ENCODE peak calls at places on chromosomes 7 and 10, in four cellular contexts. A is RCC 7860, F is GM18507, V is osteoblast. K is an unnamed sample.

GRCh38 chr7:99011706-99012404 is 132.1 kb downstream of the SMURF1 start:
- DNase-seq in A (no peak), F (no peak), V (peak), K (no peak)

GRCh38 chr10:61836888-61837747 is 64.4 kb upstream of the ARID5B start:
- DNase-seq in A (peak), F (no peak), V (no peak), K (no peak)

GRCh38 chr7:132548489-132549078 is 27.7 kb downstream of the PLXNA4 start:
- DNase-seq in A (peak), F (no peak), V (no peak), K (no peak)

GRCh38 chr10:3239066-3239919 is 66.7 kb upstream of the PITRM1 start:
- DNase-seq in A (peak), F (peak), V (peak), K (peak)

GRCh38 chr10:86707505-86707904 is 39.2 kb downstream of the LDB3 start:
- DNase-seq in A (no peak), F (no peak), V (peak), K (no peak)

GRCh38 chr7:45978731-45979211 is 57.7 kb upstream of the IGFBP3 start:
- DNase-seq in A (peak), F (no peak), V (no peak), K (no peak)

GRCh38 chr10:68792115-68792514 is 35.2 kb upstream of the STOX1 start:
- DNase-seq in A (no peak), F (no peak), V (no peak), K (no peak)

GRCh38 chr10:6082496-6083395 is 6.1 kb upstream of the RBM17 start:
- DNase-seq in A (no peak), F (no peak), V (no peak), K (no peak)

GRCh38 chr10:116848032-116848911 is 1.0 kb upstream of the ENO4 start:
- DNase-seq in A (no peak), F (no peak), V (no peak), K (peak)

GRCh38 chr7:42193457-42194111 is 43.4 kb downstream of the GLI3 start:
- DNase-seq in A (no peak), F (no peak), V (no peak), K (no peak)

GRCh38 chr10:122878799-122879338 is 512 bp downstream of the FAM24B start:
- DNase-seq in A (no peak), F (no peak), V (peak), K (no peak)

GRCh38 chr7:115038158-115038557 is 116.3 kb downstream of the MDFIC start:
- DNase-seq in A (no peak), F (no peak), V (no peak), K (no peak)

GRCh38 chr10:25015927-25016348 is at the start of gene ENKUR:
- DNase-seq in A (peak), F (peak), V (peak), K (peak)

GRCh38 chr7:26062240-26062603 is 89.8 kb upstream of the NFE2L3 start:
- DNase-seq in A (no peak), F (no peak), V (no peak), K (no peak)

GRCh38 chr7:37180828-37181549 is 267.7 kb downstream of the ELMO1 start:
- DNase-seq in A (peak), F (no peak), V (no peak), K (no peak)

GRCh38 chr7:12941512-12941911 is 254.1 kb downstream of the ARL4A start:
- DNase-seq in A (no peak), F (no peak), V (no peak), K (no peak)

GRCh38 chr10:5976689-5977470 is 463 bp downstream of the IL15RA start:
- DNase-seq in A (peak), F (peak), V (peak), K (no peak)

GRCh38 chr10:124629410-124629809 is 114.8 kb downstream of the FAM53B start:
- DNase-seq in A (no peak), F (no peak), V (no peak), K (no peak)

GRCh38 chr10:28897617-28898464 is 220.5 kb downstream of the BAMBI start:
- DNase-seq in A (no peak), F (no peak), V (no peak), K (no peak)

GRCh38 chr7:25028370-25028971 is 48.5 kb upstream of the OSBPL3 start:
- DNase-seq in A (peak), F (no peak), V (peak), K (no peak)

GRCh38 chr10:13698217-13698616 is 111.5 kb downstream of the PRPF18 start:
- DNase-seq in A (no peak), F (no peak), V (no peak), K (no peak)

GRCh38 chr7:137992738-137993394 is 9.0 kb downstream of the CREB3L2 start:
- DNase-seq in A (peak), F (no peak), V (peak), K (no peak)

GRCh38 chr10:110993024-110993693 is 73.8 kb downstream of the SHOC2 start:
- DNase-seq in A (peak), F (no peak), V (peak), K (no peak)

GRCh38 chr7:106471686-106472440 is 187.1 kb upstream of the NAMPT start:
- DNase-seq in A (no peak), F (no peak), V (no peak), K (no peak)

GRCh38 chr10:43816351-43817321 is 168.0 kb upstream of the ZNF32 start:
- DNase-seq in A (no peak), F (peak), V (peak), K (peak)

GRCh38 chr7:158301221-158301620 is 286.4 kb downstream of the PTPRN2 start:
- DNase-seq in A (no peak), F (no peak), V (peak), K (no peak)

GRCh38 chr10:47384148-47384921 is at the start of gene ZNF488:
- DNase-seq in A (peak), F (peak), V (peak), K (peak)

GRCh38 chr10:11160982-11161554 is 143.4 kb downstream of the CELF2 start:
- DNase-seq in A (no peak), F (no peak), V (no peak), K (no peak)

GRCh38 chr7:112140600-112140999 is 65.6 kb downstream of the DOCK4 start:
- DNase-seq in A (no peak), F (no peak), V (no peak), K (no peak)

GRCh38 chr7:159197066-159197975 is 52.7 kb upstream of the VIPR2 start:
- DNase-seq in A (no peak), F (no peak), V (no peak), K (peak)

GRCh38 chr7:12757443-12757842 is 70.0 kb downstream of the ARL4A start:
- DNase-seq in A (peak), F (no peak), V (peak), K (no peak)

K was measured in GM12891.